ENCODE peak calls at places on chromosome 22, in five cellular contexts. One of them, this sample, is unnamed.

GRCh38 chr22:30943368-30943767 is 25.2 kb downstream of the MORC2 start:
- DNase-seq in brain microvascular endothelial cell: no peak
- DNase-seq in prostate gland: no peak
- DNase-seq in lung: no peak
- DNase-seq in choroid plexus epithelial cell: no peak
- DNase-seq in this sample: no peak

GRCh38 chr22:33210129-33210784 is 152.1 kb upstream of the SYN3 start:
- DNase-seq in brain microvascular endothelial cell: peak; percentile 11
- DNase-seq in lung: peak; percentile 32
- DNase-seq in prostate gland: no peak
- DNase-seq in choroid plexus epithelial cell: peak; percentile 51
- DNase-seq in this sample: peak; percentile 51

GRCh38 chr22:27329966-27330645 is 471.4 kb downstream of the MN1 start:
- DNase-seq in lung: no peak
- DNase-seq in brain microvascular endothelial cell: no peak
- DNase-seq in choroid plexus epithelial cell: no peak
- DNase-seq in prostate gland: no peak
- DNase-seq in this sample: no peak

GRCh38 chr22:26681395-26681821 is 24.0 kb downstream of the MIAT start:
- DNase-seq in prostate gland: no peak
- DNase-seq in choroid plexus epithelial cell: peak; percentile 96
- DNase-seq in lung: peak; percentile 76
- DNase-seq in brain microvascular endothelial cell: peak; percentile 88
- DNase-seq in this sample: peak; percentile 94

GRCh38 chr22:40116496-40117200 is 61.1 kb upstream of the TNRC6B start:
- DNase-seq in choroid plexus epithelial cell: no peak
- DNase-seq in prostate gland: no peak
- DNase-seq in lung: no peak
- DNase-seq in brain microvascular endothelial cell: no peak
- DNase-seq in this sample: no peak

GRCh38 chr22:43400449-43400848 is 11.4 kb upstream of the MPPED1 start:
- DNase-seq in choroid plexus epithelial cell: no peak
- DNase-seq in brain microvascular endothelial cell: no peak
- DNase-seq in lung: no peak
- DNase-seq in prostate gland: no peak
- DNase-seq in this sample: no peak

GRCh38 chr22:31308181-31308580 is 15.9 kb upstream of the PIK3IP1 start:
- DNase-seq in prostate gland: no peak
- DNase-seq in brain microvascular endothelial cell: no peak
- DNase-seq in lung: no peak
- DNase-seq in choroid plexus epithelial cell: no peak
- DNase-seq in this sample: no peak

GRCh38 chr22:33124471-33124870 is 66.3 kb upstream of the SYN3 start:
- DNase-seq in prostate gland: no peak
- DNase-seq in choroid plexus epithelial cell: no peak
- DNase-seq in lung: no peak
- DNase-seq in brain microvascular endothelial cell: no peak
- DNase-seq in this sample: no peak

GRCh38 chr22:42856179-42856864 is 751 bp downstream of the ARFGAP3 start:
- DNase-seq in choroid plexus epithelial cell: no peak
- DNase-seq in brain microvascular endothelial cell: no peak
- DNase-seq in lung: peak; percentile 61
- DNase-seq in prostate gland: peak; percentile 40
- DNase-seq in this sample: no peak

GRCh38 chr22:48649031-48649430 is 1178.6 kb downstream of the BRD1 start:
- DNase-seq in brain microvascular endothelial cell: no peak
- DNase-seq in lung: no peak
- DNase-seq in prostate gland: no peak
- DNase-seq in choroid plexus epithelial cell: no peak
- DNase-seq in this sample: no peak

GRCh38 chr22:26860233-26860765 is 202.9 kb downstream of the MIAT start:
- DNase-seq in lung: no peak
- DNase-seq in prostate gland: no peak
- DNase-seq in choroid plexus epithelial cell: no peak
- DNase-seq in brain microvascular endothelial cell: no peak
- DNase-seq in this sample: no peak

GRCh38 chr22:25823276-25823675 is 81.3 kb downstream of the MYO18B start:
- DNase-seq in prostate gland: no peak
- DNase-seq in lung: no peak
- DNase-seq in choroid plexus epithelial cell: no peak
- DNase-seq in brain microvascular endothelial cell: no peak
- DNase-seq in this sample: no peak

GRCh38 chr22:47148956-47149748 is 386.7 kb downstream of the TBC1D22A start:
- DNase-seq in prostate gland: no peak
- DNase-seq in lung: no peak
- DNase-seq in brain microvascular endothelial cell: no peak
- DNase-seq in choroid plexus epithelial cell: no peak
- DNase-seq in this sample: no peak

GRCh38 chr22:26894766-26895485 is 237.5 kb downstream of the MIAT start:
- DNase-seq in choroid plexus epithelial cell: peak; percentile 92
- DNase-seq in prostate gland: no peak
- DNase-seq in brain microvascular endothelial cell: peak; percentile 91
- DNase-seq in lung: peak; percentile 29
- DNase-seq in this sample: peak; percentile 75

GRCh38 chr22:30922151-30922611 is 46.4 kb downstream of the MORC2 start:
- DNase-seq in prostate gland: peak; percentile 32
- DNase-seq in brain microvascular endothelial cell: peak; percentile 11
- DNase-seq in choroid plexus epithelial cell: peak; percentile 45
- DNase-seq in lung: peak; percentile 60
- DNase-seq in this sample: peak; percentile 66

GRCh38 chr22:33565580-33565995 is 354.7 kb downstream of the LARGE1 start:
- DNase-seq in lung: no peak
- DNase-seq in prostate gland: no peak
- DNase-seq in choroid plexus epithelial cell: no peak
- DNase-seq in brain microvascular endothelial cell: no peak
- DNase-seq in this sample: no peak

GRCh38 chr22:23691748-23692423 is 1.1 kb downstream of the RGL4 start:
- DNase-seq in prostate gland: no peak
- DNase-seq in brain microvascular endothelial cell: no peak
- DNase-seq in lung: no peak
- DNase-seq in choroid plexus epithelial cell: no peak
- DNase-seq in this sample: no peak

GRCh38 chr22:24146791-24147353 is 34.4 kb upstream of the SUSD2 start:
- DNase-seq in lung: no peak
- DNase-seq in choroid plexus epithelial cell: peak; percentile 79
- DNase-seq in prostate gland: no peak
- DNase-seq in brain microvascular endothelial cell: peak; percentile 29
- DNase-seq in this sample: peak; percentile 82

GRCh38 chr22:32615874-32616564 is 141.4 kb downstream of the FBXO7 start:
- DNase-seq in brain microvascular endothelial cell: no peak
- DNase-seq in prostate gland: no peak
- DNase-seq in lung: no peak
- DNase-seq in choroid plexus epithelial cell: no peak
- DNase-seq in this sample: no peak

GRCh38 chr22:41242396-41243117 is 1.8 kb upstream of the CHADL start:
- DNase-seq in choroid plexus epithelial cell: no peak
- DNase-seq in lung: no peak
- DNase-seq in brain microvascular endothelial cell: no peak
- DNase-seq in prostate gland: no peak
- DNase-seq in this sample: no peak

GRCh38 chr22:44410396-44411056 is 87.5 kb downstream of the RTL6 start:
- DNase-seq in choroid plexus epithelial cell: no peak
- DNase-seq in brain microvascular endothelial cell: no peak
- DNase-seq in prostate gland: no peak
- DNase-seq in lung: no peak
- DNase-seq in this sample: no peak

GRCh38 chr22:20423636-20424511 is 13.8 kb downstream of the SCARF2 start:
- DNase-seq in brain microvascular endothelial cell: no peak
- DNase-seq in prostate gland: no peak
- DNase-seq in choroid plexus epithelial cell: no peak
- DNase-seq in lung: no peak
- DNase-seq in this sample: no peak

GRCh38 chr22:40044870-40045834 is 50.4 kb downstream of the FAM83F start:
- DNase-seq in lung: peak; percentile 45
- DNase-seq in choroid plexus epithelial cell: peak; percentile 28
- DNase-seq in prostate gland: no peak
- DNase-seq in brain microvascular endothelial cell: peak; percentile 11
- DNase-seq in this sample: no peak

GRCh38 chr22:23882370-23882769 is 11.8 kb upstream of the MIF start:
- DNase-seq in lung: no peak
- DNase-seq in prostate gland: no peak
- DNase-seq in choroid plexus epithelial cell: no peak
- DNase-seq in brain microvascular endothelial cell: no peak
- DNase-seq in this sample: no peak

GRCh38 chr22:27804683-27805297 is 3.2 kb upstream of the MN1 start:
- DNase-seq in choroid plexus epithelial cell: peak; percentile 80
- DNase-seq in brain microvascular endothelial cell: no peak
- DNase-seq in prostate gland: peak; percentile 60
- DNase-seq in lung: peak; percentile 46
- DNase-seq in this sample: peak; percentile 77

GRCh38 chr22:42168476-42168875 is 37.9 kb upstream of the CYP2D6 start:
- DNase-seq in brain microvascular endothelial cell: no peak
- DNase-seq in choroid plexus epithelial cell: no peak
- DNase-seq in lung: no peak
- DNase-seq in prostate gland: no peak
- DNase-seq in this sample: no peak

GRCh38 chr22:19843107-19843856 is 11.4 kb downstream of the GNB1L start:
- DNase-seq in choroid plexus epithelial cell: no peak
- DNase-seq in prostate gland: no peak
- DNase-seq in brain microvascular endothelial cell: no peak
- DNase-seq in lung: no peak
- DNase-seq in this sample: no peak

GRCh38 chr22:39364646-39365405 is 15.0 kb downstream of the SYNGR1 start:
- DNase-seq in choroid plexus epithelial cell: no peak
- DNase-seq in lung: no peak
- DNase-seq in brain microvascular endothelial cell: no peak
- DNase-seq in prostate gland: no peak
- DNase-seq in this sample: no peak

DNA sequence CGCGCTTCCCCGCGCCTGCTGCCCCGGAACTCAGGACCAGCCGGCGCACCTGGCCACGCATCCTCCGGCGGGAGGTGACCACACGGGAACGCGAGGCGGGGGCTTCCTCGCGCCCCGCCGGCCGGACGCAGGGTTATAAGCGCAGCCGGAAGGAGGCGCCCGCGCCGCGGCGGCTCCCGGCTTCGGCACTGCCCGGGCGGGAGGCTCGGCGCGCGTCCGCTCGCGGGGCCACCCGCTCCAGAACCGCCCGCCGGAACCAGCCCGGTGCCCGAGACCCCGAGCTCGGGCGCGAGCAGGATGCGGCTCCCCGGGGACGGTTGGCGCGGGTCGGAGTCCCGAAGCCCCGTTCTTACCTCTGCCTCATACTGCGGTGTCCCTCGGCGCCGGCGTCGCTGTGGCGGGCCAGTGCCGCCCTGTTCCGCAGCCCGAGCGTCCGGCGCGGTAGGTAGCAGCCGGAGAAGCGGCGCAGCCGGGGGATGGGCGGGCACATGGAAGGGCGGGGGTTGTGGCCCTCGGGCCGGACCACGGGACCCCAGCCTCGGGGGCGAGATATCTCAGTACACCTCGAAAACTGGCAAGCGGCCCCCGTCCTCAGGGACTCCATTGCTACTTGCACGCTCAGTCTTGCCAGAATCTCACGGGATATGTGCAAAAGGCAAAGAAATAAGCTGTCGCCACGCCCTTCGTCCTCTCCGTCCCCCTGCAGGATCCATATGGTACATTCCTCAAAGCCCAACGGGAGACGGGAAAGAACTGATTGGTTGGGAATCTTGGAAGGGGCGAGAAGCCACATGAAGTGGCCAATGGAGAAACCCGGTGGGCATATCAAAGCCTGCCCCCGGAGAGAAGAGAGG is 23.1 kb downstream of the MICAL3 start:
- DNase-seq in choroid plexus epithelial cell: peak; percentile 99
- DNase-seq in brain microvascular endothelial cell: peak; percentile 96
- DNase-seq in prostate gland: peak; percentile 85
- DNase-seq in lung: peak; percentile 81
- DNase-seq in this sample: peak; percentile 99
- TF ChIP-seq CTCF in choroid plexus epithelial cell: peak; percentile 43
- TF ChIP-seq CTCF in brain microvascular endothelial cell: peak; percentile 40
- TF ChIP-seq CTCF in prostate gland: peak; percentile 49
- TF ChIP-seq CTCF in lung: no peak
- TF ChIP-seq CTCF in this sample: no peak

GRCh38 chr22:49697047-49697446 is 130.6 kb downstream of the BRD1 start:
- DNase-seq in brain microvascular endothelial cell: no peak
- DNase-seq in lung: no peak
- DNase-seq in prostate gland: no peak
- DNase-seq in choroid plexus epithelial cell: no peak
- DNase-seq in this sample: no peak
- H3K4me3 ChIP-seq in brain microvascular endothelial cell: no peak overlapping the region
- H3K4me3 ChIP-seq in lung: no peak overlapping the region
- H3K4me3 ChIP-seq in prostate gland: no peak overlapping the region
- H3K4me3 ChIP-seq in choroid plexus epithelial cell: no peak overlapping the region
- H3K4me3 ChIP-seq in this sample: no peak overlapping the region

DNA sequence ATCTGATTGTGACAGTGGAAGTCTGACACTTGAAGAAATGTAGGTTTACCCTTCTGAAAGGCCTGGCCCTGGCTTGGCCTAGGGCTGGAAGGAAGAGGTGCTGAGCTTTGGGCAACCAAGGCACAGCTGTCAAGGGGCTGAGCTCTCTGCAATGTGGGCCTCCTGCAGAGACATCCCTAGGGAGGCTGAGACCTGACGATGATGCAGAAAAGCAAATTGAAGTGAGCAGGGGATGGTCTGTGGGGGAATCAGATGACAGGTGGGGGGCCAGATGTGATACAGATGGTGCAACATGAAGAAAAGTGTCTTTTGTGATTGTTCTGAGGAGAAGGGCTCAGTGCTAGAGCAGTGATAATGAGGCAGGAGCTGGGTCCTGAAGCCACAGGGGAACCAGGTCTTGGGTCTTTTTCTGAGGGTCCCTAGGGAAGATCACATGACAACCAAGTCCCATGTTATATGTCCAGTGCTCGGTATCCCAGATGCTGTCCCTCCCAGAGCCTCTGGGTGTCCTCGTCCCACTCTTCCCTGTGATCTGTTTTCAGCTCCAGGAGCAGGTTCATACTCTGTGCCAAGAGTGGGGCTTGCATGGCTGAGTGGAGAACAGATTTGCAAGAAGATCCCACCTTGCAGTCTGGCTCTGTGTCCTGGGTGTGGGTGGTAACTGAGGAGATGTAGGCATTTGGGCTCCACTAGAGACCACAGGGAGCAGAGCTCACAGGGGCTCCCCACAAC is 79.9 kb upstream of the VPREB1 start:
- DNase-seq in brain microvascular endothelial cell: no peak
- DNase-seq in choroid plexus epithelial cell: no peak
- DNase-seq in lung: no peak
- DNase-seq in prostate gland: no peak
- DNase-seq in this sample: no peak
- TF ChIP-seq CTCF in brain microvascular endothelial cell: no peak
- TF ChIP-seq CTCF in choroid plexus epithelial cell: peak; percentile 3
- TF ChIP-seq CTCF in lung: no peak
- TF ChIP-seq CTCF in prostate gland: no peak
- TF ChIP-seq CTCF in this sample: no peak

GRCh38 chr22:49850021-49850911 is 3.4 kb upstream of the ZBED4 start:
- DNase-seq in choroid plexus epithelial cell: no peak
- DNase-seq in prostate gland: no peak
- DNase-seq in lung: no peak
- DNase-seq in brain microvascular endothelial cell: no peak
- DNase-seq in this sample: no peak

GRCh38 chr22:49848690-49849160 is 4.9 kb upstream of the ZBED4 start:
- DNase-seq in choroid plexus epithelial cell: no peak
- DNase-seq in brain microvascular endothelial cell: no peak
- DNase-seq in prostate gland: no peak
- DNase-seq in lung: no peak
- DNase-seq in this sample: no peak

GRCh38 chr22:49847751-49848689 is 5.6 kb upstream of the ZBED4 start:
- DNase-seq in lung: no peak
- DNase-seq in choroid plexus epithelial cell: no peak
- DNase-seq in prostate gland: no peak
- DNase-seq in brain microvascular endothelial cell: no peak
- DNase-seq in this sample: no peak

GRCh38 chr22:49850959-49851815 is 2.5 kb upstream of the ZBED4 start:
- DNase-seq in lung: no peak
- DNase-seq in choroid plexus epithelial cell: no peak
- DNase-seq in brain microvascular endothelial cell: no peak
- DNase-seq in prostate gland: no peak
- DNase-seq in this sample: no peak

GRCh38 chr22:49849161-49850020 is 4.3 kb upstream of the ZBED4 start:
- DNase-seq in prostate gland: no peak
- DNase-seq in choroid plexus epithelial cell: no peak
- DNase-seq in lung: no peak
- DNase-seq in brain microvascular endothelial cell: no peak
- DNase-seq in this sample: no peak
- H3K4me3 ChIP-seq in prostate gland: peak overlapping the region; percentile 39
- H3K4me3 ChIP-seq in choroid plexus epithelial cell: peak overlapping the region; percentile 14
- H3K4me3 ChIP-seq in lung: peak overlapping the region; percentile 24
- H3K4me3 ChIP-seq in brain microvascular endothelial cell: no peak overlapping the region
- H3K4me3 ChIP-seq in this sample: no peak overlapping the region